ENCODE peak calls at places on chromosomes 6 and 20, in seven cellular contexts. Z is small intestine, J is fibroblast of lung, B is IMR-90, M is colonic mucosa, X is left ventricle myocardium inferior, U is breast epithelium. G is an unnamed sample. For H3K36me3 and H3K4me1, the result is how much of the 10 kb centered on the place peaks cover.

GRCh38 chr20:34525709-34526416 is 9.6 kb downstream of the DYNLRB1 start:
- DNase-seq in Z (peak), B (peak), J (peak), X (peak), U (peak), M (peak), G (peak)

GRCh38 chr6:110039996-110040383 is 61.9 kb downstream of the GPR6 start:
- DNase-seq in J (peak), B (peak), X (no peak), Z (peak), U (no peak), M (peak), G (no peak)

GRCh38 chr20:34472246-34472925 is 43.8 kb upstream of the DYNLRB1 start:
- DNase-seq in U (no peak), B (peak), X (no peak), M (no peak), J (peak), Z (no peak), G (no peak)

GRCh38 chr6:154993026-154993425 is 2.1 kb upstream of the TIAM2 start:
- DNase-seq in U (no peak), M (no peak), Z (no peak), J (no peak), X (no peak), B (no peak), G (no peak)

GRCh38 chr6:117078624-117079023 is 186.7 kb upstream of the VGLL2 start:
- DNase-seq in J (no peak), X (no peak), B (no peak), M (peak), Z (peak), U (no peak), G (no peak)

GRCh38 chr20:33896509-33896908 is 85.4 kb downstream of the CHMP4B start:
- DNase-seq in J (peak), X (no peak), B (peak), Z (no peak), M (no peak), U (no peak), G (no peak)

GRCh38 chr6:127952831-127953230 is 52.0 kb upstream of the THEMIS start:
- DNase-seq in B (no peak), U (no peak), Z (no peak), J (no peak), M (no peak), X (no peak), G (no peak)

GRCh38 chr6:156378853-156379252 is 398.3 kb upstream of the ARID1B start:
- DNase-seq in X (no peak), U (no peak), J (no peak), M (no peak), Z (no peak), B (no peak), G (no peak)

GRCh38 chr6:167744681-167745659 is 81.7 kb upstream of the AFDN start:
- DNase-seq in Z (no peak), U (no peak), J (no peak), M (no peak), X (no peak), B (no peak), G (no peak)

GRCh38 chr6:144639654-144640053 is 354.5 kb downstream of the UTRN start:
- DNase-seq in X (no peak), J (no peak), U (no peak), M (no peak), Z (no peak), B (no peak), G (no peak)

GRCh38 chr6:70592391-70593117 is 25.8 kb downstream of the SDHAF4 start:
- DNase-seq in M (no peak), U (no peak), B (no peak), Z (no peak), X (no peak), J (peak), G (no peak)

GRCh38 chr6:129104131-129104530 is 221.2 kb downstream of the LAMA2 start:
- DNase-seq in U (no peak), X (no peak), Z (no peak), J (peak), M (no peak), B (peak), G (no peak)

GRCh38 chr6:139418426-139419132 is 44.1 kb upstream of the CITED2 start:
- DNase-seq in U (no peak), X (no peak), M (no peak), B (no peak), J (no peak), Z (no peak), G (no peak)

GRCh38 chr6:154230390-154230789 is 126.2 kb downstream of the IPCEF1 start:
- DNase-seq in J (no peak), U (no peak), B (no peak), M (no peak), Z (no peak), X (no peak), G (no peak)

GRCh38 chr6:44223471-44224153 is at the start of gene SLC29A1:
- DNase-seq in M (peak), J (peak), Z (peak), X (peak), U (peak), B (peak), G (peak)

GRCh38 chr6:79672631-79673065 is 41.5 kb downstream of the SH3BGRL2 start:
- DNase-seq in B (peak), X (no peak), J (peak), M (no peak), Z (peak), U (no peak), G (no peak)

GRCh38 chr6:132907915-132908314 is 93.5 kb downstream of the RPS12 start:
- DNase-seq in U (no peak), Z (no peak), J (peak), X (no peak), B (peak), M (no peak), G (no peak)

GRCh38 chr20:956330-956951 is 40.3 kb upstream of the ANGPT4 start:
- DNase-seq in Z (peak), B (peak), M (peak), U (peak), J (peak), X (peak), G (peak)

GRCh38 chr20:20712004-20712473 is 405 bp downstream of the RALGAPA2 start:
- DNase-seq in U (no peak), B (no peak), X (no peak), M (no peak), J (peak), Z (peak), G (no peak)

GRCh38 chr20:63058696-63059335 is 52.1 kb upstream of the BHLHE23 start:
- DNase-seq in M (no peak), X (peak), J (no peak), B (no peak), Z (no peak), U (peak), G (peak)

GRCh38 chr6:66930559-66931290 is 1223.7 kb upstream of the EYS start:
- DNase-seq in M (no peak), J (peak), U (no peak), B (peak), X (no peak), Z (no peak), G (no peak)

GRCh38 chr6:36319436-36319762 is 17.3 kb downstream of the BNIP5 start:
- DNase-seq in J (no peak), U (no peak), X (no peak), Z (peak), M (peak), B (no peak), G (no peak)

DNA sequence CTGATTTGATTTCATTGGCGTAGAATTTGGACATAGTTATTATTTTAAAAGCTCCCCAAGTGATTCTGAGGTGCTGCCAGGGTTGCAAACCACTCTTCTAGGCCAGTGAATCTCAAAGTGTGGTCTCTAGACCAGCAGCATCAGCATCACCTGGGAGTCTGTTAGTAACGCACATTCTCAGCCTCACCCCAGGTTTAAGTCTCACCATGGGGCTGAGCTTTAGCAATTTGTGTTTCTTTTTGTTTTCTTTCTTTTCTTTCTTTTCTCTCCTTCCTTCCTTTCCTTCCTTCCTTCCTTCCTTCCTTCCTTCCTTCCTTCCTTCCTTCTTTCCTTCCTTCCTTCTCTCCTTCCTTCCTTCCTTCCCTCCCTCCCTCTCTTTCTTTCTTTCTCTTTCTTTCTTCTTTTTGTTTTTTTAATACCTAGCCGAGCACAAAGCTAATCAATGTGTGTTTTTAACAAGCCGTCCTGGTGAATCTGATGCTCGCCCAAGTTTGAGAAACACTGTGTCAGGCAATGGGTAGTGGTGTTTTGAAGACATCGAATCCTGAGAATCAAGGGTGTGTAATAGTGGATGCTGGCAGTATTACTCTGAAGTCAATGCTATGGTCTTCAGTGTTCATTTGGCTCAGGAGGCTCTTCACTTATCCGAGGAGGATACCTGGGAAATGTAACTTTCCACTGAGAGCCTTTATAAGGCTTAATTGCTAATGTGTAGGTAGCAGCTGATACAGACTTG is 104.9 kb downstream of the SLX4IP start:
- DNase-seq in B (no peak), Z (no peak), J (no peak), X (no peak), U (no peak), M (no peak), G (no peak)
- H3K27ac ChIP-seq in B (no peak), Z (no peak), J (peak), X (no peak), U (peak), M (no peak), G (peak)

GRCh38 chr6:24410622-24411021 is 7.9 kb downstream of the MRS2 start:
- DNase-seq in U (no peak), X (no peak), M (no peak), J (no peak), Z (no peak), B (no peak), G (no peak)
- H3K36me3 ChIP-seq in U (under half), X (half or more), M (under half), J (under half), Z (under half), B (under half), G (under half)

GRCh38 chr6:163520956-163521355 is 106.4 kb downstream of the QKI start:
- DNase-seq in J (no peak), Z (no peak), U (no peak), M (no peak), B (no peak), X (no peak), G (no peak)

GRCh38 chr6:163516908-163517307 is 102.4 kb downstream of the QKI start:
- DNase-seq in J (no peak), Z (no peak), M (no peak), X (no peak), U (no peak), B (no peak), G (no peak)

GRCh38 chr6:163525926-163526325 is 111.4 kb downstream of the QKI start:
- DNase-seq in B (peak), M (no peak), Z (no peak), J (no peak), U (no peak), X (no peak), G (no peak)

GRCh38 chr6:163526356-163526755 is 111.8 kb downstream of the QKI start:
- DNase-seq in Z (no peak), U (no peak), X (no peak), B (no peak), J (no peak), M (no peak), G (no peak)

GRCh38 chr6:163522033-163522432 is 107.5 kb downstream of the QKI start:
- DNase-seq in U (no peak), J (no peak), B (no peak), Z (no peak), X (no peak), M (no peak), G (no peak)
- H3K4me1 ChIP-seq in U (under half), J (under half), B (under half), Z (under half), X (half or more), M (under half), G (under half)

DNA sequence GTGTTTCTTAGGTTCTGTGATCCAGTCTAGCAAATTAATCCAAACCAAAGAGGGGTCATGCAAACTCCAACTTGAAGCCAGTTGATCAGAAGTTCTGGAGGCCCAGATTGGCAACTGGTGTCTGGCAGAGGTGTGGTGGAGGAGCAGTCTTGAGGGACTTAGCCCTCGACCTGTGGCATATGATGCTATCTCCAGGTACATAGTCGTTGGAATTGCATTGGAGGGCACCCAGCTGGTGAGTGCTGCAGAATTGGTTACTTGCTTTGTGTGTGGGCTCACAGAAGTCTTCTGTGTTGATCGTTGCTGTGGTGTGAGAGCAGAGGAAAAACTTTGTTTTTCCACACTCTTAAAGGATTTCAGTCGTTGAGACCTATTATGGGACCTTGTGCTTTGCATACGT is 7.7 kb downstream of the PANK2 start:
- DNase-seq in X (no peak), B (no peak), Z (peak), M (no peak), J (no peak), U (no peak), G (no peak)
- H3K27ac ChIP-seq in X (peak), B (no peak), Z (no peak), M (no peak), J (no peak), U (peak), G (peak)